ENCODE peak calls at places on chromosomes 11 and 22, in nine cellular contexts. One of them, this sample, is unnamed.
A peak's percentile ranks its signal among the peaks of the same experiment; 100 is the strongest.

GRCh38 chr11:134564472-134565200 is 152.6 kb upstream of the B3GAT1 start:
- DNase-seq in cardiac muscle cell: no peak
- DNase-seq in NB4: no peak
- DNase-seq in colonic mucosa: peak; percentile 8
- DNase-seq in esophagus squamous epithelium: no peak
- DNase-seq in WTC11: no peak
- DNase-seq in choroid plexus epithelial cell: no peak
- DNase-seq in brain microvascular endothelial cell: no peak
- DNase-seq in CD4-positive, alpha-beta T cell: no peak
- DNase-seq in this sample: no peak

GRCh38 chr11:61999141-61999975 is 31.9 kb upstream of the FTH1 start:
- DNase-seq in colonic mucosa: no peak
- DNase-seq in cardiac muscle cell: peak; percentile 27
- DNase-seq in NB4: no peak
- DNase-seq in CD4-positive, alpha-beta T cell: no peak
- DNase-seq in WTC11: no peak
- DNase-seq in choroid plexus epithelial cell: peak; percentile 52
- DNase-seq in brain microvascular endothelial cell: no peak
- DNase-seq in esophagus squamous epithelium: no peak
- DNase-seq in this sample: no peak

GRCh38 chr22:28884754-28885375 is 1.5 kb downstream of the ZNRF3 start:
- DNase-seq in NB4: no peak
- DNase-seq in CD4-positive, alpha-beta T cell: no peak
- DNase-seq in colonic mucosa: peak; percentile 41
- DNase-seq in cardiac muscle cell: no peak
- DNase-seq in WTC11: no peak
- DNase-seq in choroid plexus epithelial cell: no peak
- DNase-seq in brain microvascular endothelial cell: no peak
- DNase-seq in esophagus squamous epithelium: no peak
- DNase-seq in this sample: no peak

GRCh38 chr11:127600674-127601073 is 600.1 kb upstream of the KIRREL3 start:
- DNase-seq in cardiac muscle cell: no peak
- DNase-seq in choroid plexus epithelial cell: no peak
- DNase-seq in brain microvascular endothelial cell: no peak
- DNase-seq in colonic mucosa: no peak
- DNase-seq in WTC11: no peak
- DNase-seq in esophagus squamous epithelium: no peak
- DNase-seq in NB4: no peak
- DNase-seq in CD4-positive, alpha-beta T cell: no peak
- DNase-seq in this sample: no peak

GRCh38 chr11:36817336-36817965 is 219.4 kb upstream of the RAG2 start:
- DNase-seq in colonic mucosa: no peak
- DNase-seq in choroid plexus epithelial cell: no peak
- DNase-seq in cardiac muscle cell: peak; percentile 6
- DNase-seq in CD4-positive, alpha-beta T cell: no peak
- DNase-seq in NB4: peak; percentile 43
- DNase-seq in WTC11: no peak
- DNase-seq in esophagus squamous epithelium: no peak
- DNase-seq in brain microvascular endothelial cell: no peak
- DNase-seq in this sample: no peak

GRCh38 chr22:23149743-23150238 is 4.5 kb downstream of the RAB36 start:
- DNase-seq in WTC11: peak; percentile 45
- DNase-seq in cardiac muscle cell: no peak
- DNase-seq in brain microvascular endothelial cell: no peak
- DNase-seq in esophagus squamous epithelium: no peak
- DNase-seq in colonic mucosa: no peak
- DNase-seq in choroid plexus epithelial cell: no peak
- DNase-seq in NB4: no peak
- DNase-seq in CD4-positive, alpha-beta T cell: no peak
- DNase-seq in this sample: no peak

GRCh38 chr22:49724030-49724892 is 103.4 kb downstream of the BRD1 start:
- DNase-seq in colonic mucosa: no peak
- DNase-seq in cardiac muscle cell: no peak
- DNase-seq in brain microvascular endothelial cell: no peak
- DNase-seq in esophagus squamous epithelium: no peak
- DNase-seq in WTC11: no peak
- DNase-seq in choroid plexus epithelial cell: no peak
- DNase-seq in NB4: no peak
- DNase-seq in CD4-positive, alpha-beta T cell: no peak
- DNase-seq in this sample: no peak

GRCh38 chr22:21736084-21736642 is 569 bp upstream of the YPEL1 start:
- DNase-seq in esophagus squamous epithelium: no peak
- DNase-seq in WTC11: no peak
- DNase-seq in CD4-positive, alpha-beta T cell: no peak
- DNase-seq in colonic mucosa: peak; percentile 27
- DNase-seq in NB4: no peak
- DNase-seq in choroid plexus epithelial cell: no peak
- DNase-seq in brain microvascular endothelial cell: no peak
- DNase-seq in cardiac muscle cell: no peak
- DNase-seq in this sample: no peak

GRCh38 chr11:86746509-86746908 is 53.8 kb upstream of the PRSS23 start:
- DNase-seq in CD4-positive, alpha-beta T cell: no peak
- DNase-seq in cardiac muscle cell: no peak
- DNase-seq in choroid plexus epithelial cell: no peak
- DNase-seq in colonic mucosa: no peak
- DNase-seq in NB4: no peak
- DNase-seq in brain microvascular endothelial cell: no peak
- DNase-seq in WTC11: no peak
- DNase-seq in esophagus squamous epithelium: no peak
- DNase-seq in this sample: no peak

GRCh38 chr22:29306830-29307657 is 594 bp downstream of the GAS2L1 start:
- DNase-seq in cardiac muscle cell: peak; percentile 83
- DNase-seq in esophagus squamous epithelium: no peak
- DNase-seq in WTC11: peak; percentile 86
- DNase-seq in NB4: peak; percentile 78
- DNase-seq in brain microvascular endothelial cell: peak; percentile 55
- DNase-seq in choroid plexus epithelial cell: peak; percentile 85
- DNase-seq in CD4-positive, alpha-beta T cell: no peak
- DNase-seq in colonic mucosa: peak; percentile 86
- DNase-seq in this sample: peak; percentile 67

GRCh38 chr22:42214625-42215415 is 55.6 kb downstream of the TCF20 start:
- DNase-seq in esophagus squamous epithelium: no peak
- DNase-seq in choroid plexus epithelial cell: peak; percentile 59
- DNase-seq in NB4: no peak
- DNase-seq in colonic mucosa: no peak
- DNase-seq in cardiac muscle cell: no peak
- DNase-seq in CD4-positive, alpha-beta T cell: no peak
- DNase-seq in WTC11: no peak
- DNase-seq in brain microvascular endothelial cell: peak; percentile 7
- DNase-seq in this sample: no peak

GRCh38 chr22:40340044-40340443 is 6.3 kb upstream of the ADSL start:
- DNase-seq in NB4: no peak
- DNase-seq in brain microvascular endothelial cell: no peak
- DNase-seq in colonic mucosa: peak; percentile 72
- DNase-seq in cardiac muscle cell: no peak
- DNase-seq in WTC11: no peak
- DNase-seq in CD4-positive, alpha-beta T cell: no peak
- DNase-seq in choroid plexus epithelial cell: no peak
- DNase-seq in esophagus squamous epithelium: no peak
- DNase-seq in this sample: no peak

GRCh38 chr11:78030429-78031325 is 7.6 kb upstream of the KCTD14 start:
- DNase-seq in brain microvascular endothelial cell: peak; percentile 23
- DNase-seq in cardiac muscle cell: peak; percentile 87
- DNase-seq in CD4-positive, alpha-beta T cell: no peak
- DNase-seq in choroid plexus epithelial cell: peak; percentile 70
- DNase-seq in WTC11: no peak
- DNase-seq in esophagus squamous epithelium: no peak
- DNase-seq in colonic mucosa: peak; percentile 73
- DNase-seq in NB4: no peak
- DNase-seq in this sample: no peak

GRCh38 chr22:43014062-43014875 is 680 bp downstream of the PACSIN2 start:
- DNase-seq in esophagus squamous epithelium: no peak
- DNase-seq in WTC11: peak; percentile 65
- DNase-seq in choroid plexus epithelial cell: no peak
- DNase-seq in brain microvascular endothelial cell: no peak
- DNase-seq in colonic mucosa: peak; percentile 69
- DNase-seq in cardiac muscle cell: peak; percentile 30
- DNase-seq in NB4: peak; percentile 67
- DNase-seq in CD4-positive, alpha-beta T cell: no peak
- DNase-seq in this sample: peak; percentile 34

GRCh38 chr22:27099896-27100295 is 442.5 kb downstream of the MIAT start:
- DNase-seq in CD4-positive, alpha-beta T cell: no peak
- DNase-seq in WTC11: peak; percentile 20
- DNase-seq in cardiac muscle cell: no peak
- DNase-seq in brain microvascular endothelial cell: no peak
- DNase-seq in choroid plexus epithelial cell: no peak
- DNase-seq in NB4: no peak
- DNase-seq in esophagus squamous epithelium: no peak
- DNase-seq in colonic mucosa: no peak
- DNase-seq in this sample: no peak

GRCh38 chr11:76419896-76420295 is 24.9 kb upstream of the EMSY start:
- DNase-seq in CD4-positive, alpha-beta T cell: no peak
- DNase-seq in brain microvascular endothelial cell: no peak
- DNase-seq in cardiac muscle cell: peak; percentile 3
- DNase-seq in colonic mucosa: no peak
- DNase-seq in WTC11: peak; percentile 44
- DNase-seq in esophagus squamous epithelium: no peak
- DNase-seq in NB4: peak; percentile 44
- DNase-seq in choroid plexus epithelial cell: peak; percentile 4
- DNase-seq in this sample: no peak
- TF ChIP-seq CTCF in CD4-positive, alpha-beta T cell: peak; percentile 10
- TF ChIP-seq CTCF in brain microvascular endothelial cell: peak; percentile 55
- TF ChIP-seq CTCF in cardiac muscle cell: peak; percentile 35
- TF ChIP-seq CTCF in colonic mucosa: peak; percentile 24
- TF ChIP-seq CTCF in WTC11: peak; percentile 46
- TF ChIP-seq CTCF in esophagus squamous epithelium: peak; percentile 21
- TF ChIP-seq CTCF in NB4: peak; percentile 62
- TF ChIP-seq CTCF in choroid plexus epithelial cell: peak; percentile 40
- TF ChIP-seq CTCF in this sample: no peak

GRCh38 chr11:100680070-100680469 is 7.0 kb upstream of the ARHGAP42 start:
- DNase-seq in CD4-positive, alpha-beta T cell: no peak
- DNase-seq in esophagus squamous epithelium: no peak
- DNase-seq in NB4: no peak
- DNase-seq in brain microvascular endothelial cell: no peak
- DNase-seq in WTC11: no peak
- DNase-seq in choroid plexus epithelial cell: no peak
- DNase-seq in colonic mucosa: no peak
- DNase-seq in cardiac muscle cell: no peak
- DNase-seq in this sample: no peak

GRCh38 chr11:100684101-100685065 is 2.7 kb upstream of the ARHGAP42 start:
- DNase-seq in NB4: no peak
- DNase-seq in CD4-positive, alpha-beta T cell: no peak
- DNase-seq in cardiac muscle cell: no peak
- DNase-seq in esophagus squamous epithelium: no peak
- DNase-seq in choroid plexus epithelial cell: no peak
- DNase-seq in brain microvascular endothelial cell: no peak
- DNase-seq in colonic mucosa: no peak
- DNase-seq in WTC11: no peak
- DNase-seq in this sample: no peak

GRCh38 chr11:100683107-100683506 is 4.0 kb upstream of the ARHGAP42 start:
- DNase-seq in esophagus squamous epithelium: no peak
- DNase-seq in CD4-positive, alpha-beta T cell: no peak
- DNase-seq in brain microvascular endothelial cell: no peak
- DNase-seq in NB4: no peak
- DNase-seq in colonic mucosa: no peak
- DNase-seq in choroid plexus epithelial cell: no peak
- DNase-seq in WTC11: no peak
- DNase-seq in cardiac muscle cell: no peak
- DNase-seq in this sample: no peak

GRCh38 chr11:100681064-100681502 is 6.0 kb upstream of the ARHGAP42 start:
- DNase-seq in esophagus squamous epithelium: no peak
- DNase-seq in colonic mucosa: peak; percentile 84
- DNase-seq in NB4: peak; percentile 88
- DNase-seq in choroid plexus epithelial cell: peak; percentile 69
- DNase-seq in CD4-positive, alpha-beta T cell: no peak
- DNase-seq in cardiac muscle cell: peak; percentile 22
- DNase-seq in WTC11: peak; percentile 50
- DNase-seq in brain microvascular endothelial cell: peak; percentile 61
- DNase-seq in this sample: no peak

GRCh38 chr11:100682247-100682969 is 4.7 kb upstream of the ARHGAP42 start:
- DNase-seq in cardiac muscle cell: peak; percentile 56
- DNase-seq in NB4: peak; percentile 5
- DNase-seq in colonic mucosa: no peak
- DNase-seq in CD4-positive, alpha-beta T cell: no peak
- DNase-seq in choroid plexus epithelial cell: peak; percentile 67
- DNase-seq in brain microvascular endothelial cell: no peak
- DNase-seq in WTC11: no peak
- DNase-seq in esophagus squamous epithelium: no peak
- DNase-seq in this sample: no peak
- TF ChIP-seq CTCF in cardiac muscle cell: peak; percentile 56
- TF ChIP-seq CTCF in NB4: no peak
- TF ChIP-seq CTCF in colonic mucosa: peak; percentile 55
- TF ChIP-seq CTCF in CD4-positive, alpha-beta T cell: no peak
- TF ChIP-seq CTCF in choroid plexus epithelial cell: peak; percentile 60
- TF ChIP-seq CTCF in brain microvascular endothelial cell: peak; percentile 31
- TF ChIP-seq CTCF in WTC11: no peak
- TF ChIP-seq CTCF in esophagus squamous epithelium: peak; percentile 58
- TF ChIP-seq CTCF in this sample: peak; percentile 46

DNA sequence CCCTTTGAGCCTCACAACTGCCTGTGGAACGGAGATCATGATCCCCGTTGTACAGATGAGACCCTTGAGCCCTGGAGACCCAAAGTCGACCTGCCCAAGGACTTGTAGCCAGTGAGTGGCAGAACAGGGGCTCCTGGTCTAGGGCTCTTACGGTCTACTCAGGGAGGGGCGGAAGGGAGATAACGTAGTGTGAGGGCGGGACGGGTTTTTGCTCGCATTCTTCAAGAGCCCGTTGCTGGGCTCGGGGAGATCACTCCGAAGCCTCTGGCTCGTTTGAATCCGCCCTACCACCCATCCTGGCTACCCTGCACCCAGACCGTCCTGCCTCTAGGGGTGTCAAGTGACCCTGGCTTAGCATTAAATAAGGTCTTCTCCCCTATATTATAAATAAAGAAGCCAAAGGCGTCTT is 637 bp downstream of the CRY2 start:
- DNase-seq in brain microvascular endothelial cell: peak; percentile 46
- DNase-seq in NB4: peak; percentile 75
- DNase-seq in CD4-positive, alpha-beta T cell: no peak
- DNase-seq in WTC11: peak; percentile 51
- DNase-seq in colonic mucosa: peak; percentile 50
- DNase-seq in cardiac muscle cell: peak; percentile 73
- DNase-seq in esophagus squamous epithelium: no peak
- DNase-seq in choroid plexus epithelial cell: peak; percentile 76
- DNase-seq in this sample: peak; percentile 21
- TF ChIP-seq CTCF in brain microvascular endothelial cell: peak; percentile 39
- TF ChIP-seq CTCF in NB4: no peak
- TF ChIP-seq CTCF in CD4-positive, alpha-beta T cell: no peak
- TF ChIP-seq CTCF in WTC11: no peak
- TF ChIP-seq CTCF in colonic mucosa: no peak
- TF ChIP-seq CTCF in cardiac muscle cell: peak; percentile 18
- TF ChIP-seq CTCF in esophagus squamous epithelium: peak; percentile 27
- TF ChIP-seq CTCF in choroid plexus epithelial cell: peak; percentile 44
- TF ChIP-seq CTCF in this sample: no peak

DNA sequence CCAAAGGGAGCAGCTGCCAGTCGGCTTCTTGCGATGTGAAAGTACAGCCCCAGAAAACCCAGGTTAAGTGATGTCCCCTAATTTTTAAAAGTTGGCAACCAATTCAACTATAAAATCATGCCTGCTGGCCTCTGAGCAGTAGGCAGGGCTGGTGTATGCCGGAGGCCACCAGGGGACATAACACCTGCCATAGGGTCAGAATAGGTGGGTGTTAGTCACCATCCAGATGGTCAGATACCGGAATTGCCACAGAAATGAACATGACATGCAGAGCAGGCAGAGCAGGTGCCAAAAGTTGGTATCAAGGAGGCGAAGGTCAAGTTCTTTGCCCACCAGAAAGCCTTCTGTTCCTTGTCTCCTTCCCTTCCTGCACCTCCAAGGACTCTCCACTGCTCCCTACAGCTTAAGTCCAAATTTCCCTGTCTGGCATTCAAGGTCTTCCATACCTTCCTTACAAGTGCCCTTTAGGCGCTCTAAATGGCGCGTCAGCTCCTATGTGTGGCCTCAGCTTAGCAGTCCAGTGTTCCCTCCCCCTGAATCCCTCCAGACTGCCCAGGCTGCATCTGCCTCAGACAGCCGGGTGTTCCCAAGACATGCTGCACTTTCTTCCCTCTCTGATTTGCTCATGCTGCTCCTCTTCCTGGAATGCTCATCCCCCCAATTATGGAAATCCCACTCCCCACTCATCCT is 45.1 kb downstream of the PTPRJ start:
- DNase-seq in colonic mucosa: no peak
- DNase-seq in CD4-positive, alpha-beta T cell: no peak
- DNase-seq in choroid plexus epithelial cell: no peak
- DNase-seq in brain microvascular endothelial cell: no peak
- DNase-seq in NB4: no peak
- DNase-seq in cardiac muscle cell: no peak
- DNase-seq in esophagus squamous epithelium: no peak
- DNase-seq in WTC11: no peak
- DNase-seq in this sample: no peak
- TF ChIP-seq CTCF in colonic mucosa: no peak
- TF ChIP-seq CTCF in CD4-positive, alpha-beta T cell: no peak
- TF ChIP-seq CTCF in choroid plexus epithelial cell: no peak
- TF ChIP-seq CTCF in brain microvascular endothelial cell: no peak
- TF ChIP-seq CTCF in NB4: no peak
- TF ChIP-seq CTCF in cardiac muscle cell: no peak
- TF ChIP-seq CTCF in esophagus squamous epithelium: no peak
- TF ChIP-seq CTCF in WTC11: no peak
- TF ChIP-seq CTCF in this sample: no peak